ENCODE peak calls at places on chromosomes 3 and 15, in four cellular contexts. I is esophagus squamous epithelium, Z is stomach, N is transverse colon. A is an unnamed sample.

GRCh38 chr3:126456766-126457388 is 18.8 kb downstream of the ZXDC start:
- DNase-seq in Z (no peak), N (no peak), I (no peak), A (no peak)

GRCh38 chr3:50649451-50649931 is 25.2 kb upstream of the DOCK3 start:
- DNase-seq in I (no peak), Z (no peak), N (no peak), A (no peak)

GRCh38 chr3:196633658-196634151 is 5.8 kb upstream of the NRROS start:
- DNase-seq in I (no peak), N (no peak), Z (no peak), A (no peak)

GRCh38 chr3:101179637-101180036 is 140.7 kb downstream of the IMPG2 start:
- DNase-seq in Z (no peak), N (no peak), I (no peak), A (no peak)

GRCh38 chr15:39273805-39274411 is 307.0 kb upstream of the THBS1 start:
- DNase-seq in I (no peak), Z (peak; percentile 84), N (no peak), A (peak; percentile 94)

GRCh38 chr15:99703603-99704443 is 29.4 kb downstream of the LYSMD4 start:
- DNase-seq in I (no peak), Z (no peak), N (no peak), A (no peak)

GRCh38 chr3:23129062-23129461 is 74.1 kb upstream of the UBE2E2 start:
- DNase-seq in Z (no peak), N (no peak), I (no peak), A (no peak)

GRCh38 chr3:27533718-27534578 is 49.8 kb upstream of the SLC4A7 start:
- DNase-seq in N (peak; percentile 29), Z (peak; percentile 28), I (no peak), A (peak; percentile 5)

GRCh38 chr15:64897345-64897985 is 14.2 kb upstream of the ANKDD1A start:
- DNase-seq in N (peak; percentile 57), Z (peak; percentile 74), I (no peak), A (no peak)

GRCh38 chr3:83039422-83039821 is 1278.0 kb upstream of the GBE1 start:
- DNase-seq in Z (no peak), I (no peak), N (no peak), A (no peak)

GRCh38 chr15:74630284-74631086 is 14.8 kb downstream of the CLK3 start:
- DNase-seq in Z (no peak), I (no peak), N (no peak), A (no peak)

GRCh38 chr3:123386477-123387040 is 62.3 kb downstream of the ADCY5 start:
- DNase-seq in N (no peak), I (no peak), Z (no peak), A (no peak)

GRCh38 chr15:38299216-38299615 is 46.6 kb downstream of the SPRED1 start:
- DNase-seq in I (no peak), Z (no peak), N (no peak), A (no peak)

GRCh38 chr3:126258670-126259069 is 78.3 kb upstream of the ALDH1L1 start:
- DNase-seq in Z (no peak), I (no peak), N (no peak), A (no peak)

GRCh38 chr15:101070024-101070423 is 150.9 kb downstream of the LRRK1 start:
- DNase-seq in Z (no peak), N (no peak), I (no peak), A (no peak)

GRCh38 chr15:101071651-101072050 is 152.5 kb downstream of the LRRK1 start:
- DNase-seq in N (no peak), I (no peak), Z (no peak), A (no peak)

GRCh38 chr15:101068523-101068960 is 149.4 kb downstream of the LRRK1 start:
- DNase-seq in I (no peak), N (no peak), Z (no peak), A (no peak)

GRCh38 chr15:101068961-101069734 is 150.0 kb downstream of the LRRK1 start:
- DNase-seq in N (no peak), Z (no peak), I (no peak), A (no peak)

DNA sequence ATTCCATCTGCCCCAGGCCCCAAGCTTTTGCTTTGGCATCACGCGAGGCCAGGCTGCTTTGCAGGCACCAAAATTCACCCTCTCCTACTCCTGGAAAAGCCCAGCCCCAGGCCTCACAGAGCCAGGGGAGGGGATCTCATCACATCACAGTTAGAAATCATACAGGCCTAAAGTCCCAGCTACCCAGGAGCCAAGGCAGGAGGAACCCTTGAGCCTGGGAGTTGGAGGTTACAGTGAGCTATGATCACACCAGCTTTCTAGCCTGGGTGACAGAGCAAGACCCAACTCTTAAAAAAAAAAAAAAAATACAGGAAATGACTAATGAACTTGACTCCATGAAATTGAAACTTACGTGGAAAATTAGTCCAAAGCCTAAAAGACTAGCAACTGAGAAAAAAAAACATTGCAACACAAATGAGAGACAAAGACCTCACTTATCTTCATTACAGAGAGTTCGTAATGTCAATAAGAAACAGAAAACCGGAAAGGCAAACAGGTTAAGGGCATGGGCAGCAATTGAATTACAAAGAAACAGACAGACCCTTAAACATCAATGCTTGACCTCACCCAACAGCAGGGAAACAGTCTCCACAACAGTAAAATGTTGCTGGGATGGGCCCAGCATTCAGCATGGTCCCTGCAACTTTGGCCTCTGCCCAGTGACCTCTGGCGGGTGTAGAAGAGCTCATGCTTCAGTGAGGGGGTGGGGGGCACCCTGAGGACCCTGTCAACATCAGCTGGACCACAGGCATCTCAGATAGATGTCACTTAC is 151.5 kb downstream of the LRRK1 start:
- DNase-seq in I (no peak), Z (no peak), N (no peak), A (no peak)
- TF ChIP-seq POLR2A in I (no peak), Z (no peak), N (no peak), A (no peak)

DNA sequence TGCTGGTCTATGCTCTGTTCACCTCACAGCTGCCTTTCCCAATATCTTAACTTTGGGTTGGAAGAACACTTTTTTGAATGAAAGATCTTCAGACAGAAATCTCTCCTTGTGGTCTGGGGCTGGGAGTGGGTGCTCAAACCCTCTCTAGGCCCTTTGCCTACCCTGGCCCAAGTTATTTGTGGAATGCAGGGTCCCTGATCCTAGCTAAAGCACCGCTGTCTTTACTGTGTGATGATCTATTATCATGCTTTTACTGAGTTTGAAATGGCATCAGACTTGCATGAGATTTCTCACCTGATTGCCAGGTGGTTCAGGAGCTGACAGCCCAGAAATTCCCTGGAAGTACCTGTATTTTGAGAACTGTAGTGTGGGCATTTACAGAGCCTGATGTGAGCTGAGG is 412.7 kb upstream of the ONECUT1 start:
- DNase-seq in I (no peak), Z (no peak), N (no peak), A (no peak)
- TF ChIP-seq POLR2A in I (no peak), Z (no peak), N (no peak), A (no peak)

DNA sequence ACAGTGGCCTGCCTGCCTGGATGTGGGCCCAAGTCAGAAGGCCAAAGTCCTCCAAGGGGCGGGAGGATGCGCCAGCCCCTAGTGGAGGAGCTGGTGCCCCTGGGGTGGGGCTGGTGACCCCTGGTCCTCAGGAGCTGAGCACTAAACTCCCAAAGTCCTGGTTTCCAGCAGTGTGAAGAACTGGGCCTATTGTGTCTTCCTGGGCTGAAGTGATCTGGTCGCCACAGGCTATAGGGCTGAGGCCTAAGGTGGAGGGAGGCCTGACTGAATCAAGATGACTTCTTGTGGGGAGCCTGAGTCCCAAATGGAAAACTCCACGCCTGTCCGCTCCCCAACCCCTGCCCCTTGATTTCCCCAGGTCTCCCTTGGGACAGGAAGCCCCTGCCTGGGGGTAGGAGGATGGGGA is 775 bp upstream of the FES start:
- DNase-seq in I (no peak), Z (no peak), N (no peak), A (no peak)
- TF ChIP-seq POLR2A in I (no peak), Z (no peak), N (no peak), A (no peak)

DNA sequence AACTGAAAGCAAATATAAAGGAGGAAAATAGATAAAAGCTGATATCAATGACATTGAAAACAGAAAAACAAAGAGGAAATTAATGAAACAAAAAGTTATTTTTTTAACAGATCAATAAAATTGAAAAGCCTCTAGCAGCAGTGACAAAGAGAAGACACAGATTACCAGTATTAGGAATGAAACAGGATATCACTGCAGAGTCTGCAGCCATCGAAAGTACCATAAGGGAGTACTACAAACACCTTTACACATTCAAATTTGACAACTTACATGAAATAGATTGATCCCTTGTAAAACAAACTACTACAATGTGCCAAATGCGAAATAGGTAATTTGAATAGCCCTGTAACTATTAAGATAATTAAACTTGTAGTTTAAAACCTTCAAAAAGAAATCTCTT is 24.9 kb upstream of the DHX36 start:
- DNase-seq in N (no peak), I (no peak), Z (no peak), A (no peak)
- TF ChIP-seq POLR2A in N (no peak), I (no peak), Z (no peak), A (no peak)

DNA sequence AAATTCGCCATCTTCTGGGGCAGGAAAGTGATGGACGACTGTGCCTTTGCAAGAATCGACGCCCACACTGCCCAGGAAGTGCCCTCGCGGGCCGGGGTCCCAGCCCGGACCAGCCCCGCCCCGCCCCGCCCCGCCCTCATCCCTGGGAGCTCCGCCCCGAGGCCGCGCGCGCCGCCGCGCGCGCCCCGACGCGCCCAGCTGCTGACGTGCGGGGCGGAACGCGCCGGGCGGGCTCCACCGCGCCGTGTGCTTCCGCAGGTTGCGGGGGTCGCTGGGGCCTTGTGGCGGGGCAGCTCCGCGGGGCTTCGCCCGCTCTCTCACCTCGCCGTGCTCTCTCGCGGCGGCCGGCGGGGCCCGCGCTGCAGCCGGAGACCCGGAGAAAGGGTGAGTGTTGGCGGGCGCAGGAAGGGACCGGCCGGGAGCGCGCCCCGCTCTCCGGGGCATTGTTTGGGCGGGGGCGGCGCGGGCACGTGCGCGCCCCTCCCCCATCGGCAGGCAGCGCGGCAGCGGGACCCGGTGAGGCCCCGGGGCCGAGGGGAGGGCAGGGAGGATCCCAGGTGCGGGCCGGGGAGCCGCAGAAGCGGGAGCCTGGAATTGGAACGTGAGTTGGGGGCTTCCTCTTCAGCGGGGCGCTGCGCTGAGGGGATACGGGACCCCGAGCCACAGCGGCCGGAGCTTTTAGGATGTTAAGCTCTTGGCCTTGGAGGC is at the start of gene YEATS2:
- DNase-seq in Z (peak; percentile 63), I (peak; percentile 4), N (peak; percentile 69), A (peak; percentile 43)
- TF ChIP-seq POLR2A in Z (no peak), I (peak; percentile 81), N (peak; percentile 29), A (peak; percentile 54)

DNA sequence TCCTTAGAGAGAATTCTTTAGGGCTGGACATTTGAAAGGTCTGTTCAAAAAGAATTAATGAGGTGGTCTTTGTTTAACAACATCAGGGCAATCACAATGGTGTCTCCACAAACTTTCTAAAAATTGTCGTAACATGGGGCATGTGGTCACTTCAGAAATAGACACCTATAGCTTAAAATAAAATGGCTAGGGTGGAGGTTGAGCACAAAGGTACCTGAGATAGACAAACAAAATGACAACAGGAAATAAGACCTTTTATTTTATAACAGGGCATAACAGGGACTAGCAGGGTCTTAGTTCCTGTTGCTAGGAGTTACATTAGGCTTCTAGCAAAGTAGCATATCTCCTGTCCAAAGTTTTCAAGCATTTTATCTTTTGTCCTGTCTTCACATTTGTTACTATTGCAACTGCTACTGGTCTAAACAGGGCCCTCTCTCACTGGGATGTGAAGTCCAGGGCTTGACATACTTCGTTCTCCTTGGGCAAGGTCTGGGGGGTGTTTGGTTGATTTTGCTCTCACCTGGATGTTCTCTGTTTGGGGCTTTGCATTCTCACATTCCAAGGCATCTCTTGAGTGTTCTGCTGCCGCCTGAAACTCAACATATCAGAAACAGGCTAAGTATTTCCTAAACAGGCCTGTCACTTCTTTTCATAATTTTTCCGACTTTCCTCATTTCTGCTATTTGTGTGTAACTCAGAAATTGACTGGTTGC is 3.0 kb downstream of the GCSAM start:
- DNase-seq in Z (no peak), N (no peak), I (no peak), A (no peak)
- TF ChIP-seq POLR2A in Z (no peak), N (no peak), I (no peak), A (no peak)

GRCh38 chr3:185912929-185913901 is 24.6 kb downstream of the TRA2B start:
- DNase-seq in N (no peak), Z (no peak), I (no peak), A (no peak)
- TF ChIP-seq POLR2A in N (no peak), Z (no peak), I (no peak), A (no peak)